ENCODE peak calls at places on chromosomes 2 and 18, in five cellular contexts. L, B, U, F and W are unnamed samples.

GRCh38 chr2:179275280-179276013 is 10.8 kb upstream of the SESTD1 start:
- DNase-seq in L (no peak), B (peak; percentile 60), U (no peak), F (no peak), W (no peak)

GRCh38 chr2:119841550-119841949 is 81.8 kb downstream of the PTPN4 start:
- DNase-seq in L (no peak), B (peak; percentile 34), U (no peak), F (no peak), W (no peak)

GRCh38 chr2:173823540-173823939 is 141.6 kb downstream of the SP3 start:
- DNase-seq in L (no peak), B (no peak), U (no peak), F (no peak), W (no peak)

GRCh38 chr18:75083761-75084160 is 125.2 kb downstream of the PTGR3 start:
- DNase-seq in L (no peak), B (no peak), U (no peak), F (no peak), W (no peak)

GRCh38 chr2:161123531-161124030 is 36.6 kb upstream of the TANK start:
- DNase-seq in L (peak; percentile 54), B (no peak), U (no peak), F (no peak), W (no peak)

GRCh38 chr2:234212534-234212933 is 162.0 kb downstream of the SPP2 start:
- DNase-seq in L (no peak), B (no peak), U (no peak), F (no peak), W (no peak)

GRCh38 chr2:10059016-10059351 is 15.6 kb downstream of the KLF11 start:
- DNase-seq in L (no peak), B (no peak), U (no peak), F (no peak), W (peak; percentile 33)

GRCh38 chr2:72923833-72924352 is 6.6 kb downstream of the EMX1 start:
- DNase-seq in L (peak; percentile 11), B (no peak), U (no peak), F (no peak), W (peak; percentile 65)

GRCh38 chr2:205913668-205914067 is 172.3 kb downstream of the INO80D start:
- DNase-seq in L (no peak), B (no peak), U (no peak), F (no peak), W (no peak)

GRCh38 chr2:138877421-138877820 is 97.2 kb upstream of the NXPH2 start:
- DNase-seq in L (no peak), B (no peak), U (no peak), F (no peak), W (no peak)

GRCh38 chr2:139366659-139367058 is 586.5 kb upstream of the NXPH2 start:
- DNase-seq in L (no peak), B (no peak), U (no peak), F (no peak), W (no peak)

GRCh38 chr2:43427032-43427424 is 168.8 kb downstream of the THADA start:
- DNase-seq in L (no peak), B (no peak), U (no peak), F (peak; percentile 20), W (no peak)

GRCh38 chr2:16123421-16123820 is 183.1 kb downstream of the MYCN start:
- DNase-seq in L (peak; percentile 17), B (no peak), U (no peak), F (no peak), W (no peak)

GRCh38 chr18:53191634-53192033 is 851.6 kb downstream of the DCC start:
- DNase-seq in L (no peak), B (no peak), U (no peak), F (no peak), W (no peak)

GRCh38 chr2:151472966-151473365 is 63.3 kb downstream of the RIF1 start:
- DNase-seq in L (no peak), B (no peak), U (no peak), F (no peak), W (no peak)

GRCh38 chr2:165681841-165682240 is 112.2 kb downstream of the GALNT3 start:
- DNase-seq in L (no peak), B (no peak), U (no peak), F (no peak), W (no peak)

GRCh38 chr18:57797209-57797651 is 5.9 kb downstream of the ATP8B1 start:
- DNase-seq in L (peak; percentile 89), B (peak; percentile 93), U (no peak), F (no peak), W (no peak)

GRCh38 chr18:57801379-57802165 is 1.5 kb downstream of the ATP8B1 start:
- DNase-seq in L (no peak), B (no peak), U (no peak), F (no peak), W (no peak)

GRCh38 chr18:57794951-57795728 is 8.0 kb downstream of the ATP8B1 start:
- DNase-seq in L (no peak), B (no peak), U (no peak), F (no peak), W (no peak)

GRCh38 chr18:57802166-57802868 is 798 bp downstream of the ATP8B1 start:
- DNase-seq in L (no peak), B (no peak), U (no peak), F (no peak), W (no peak)

DNA sequence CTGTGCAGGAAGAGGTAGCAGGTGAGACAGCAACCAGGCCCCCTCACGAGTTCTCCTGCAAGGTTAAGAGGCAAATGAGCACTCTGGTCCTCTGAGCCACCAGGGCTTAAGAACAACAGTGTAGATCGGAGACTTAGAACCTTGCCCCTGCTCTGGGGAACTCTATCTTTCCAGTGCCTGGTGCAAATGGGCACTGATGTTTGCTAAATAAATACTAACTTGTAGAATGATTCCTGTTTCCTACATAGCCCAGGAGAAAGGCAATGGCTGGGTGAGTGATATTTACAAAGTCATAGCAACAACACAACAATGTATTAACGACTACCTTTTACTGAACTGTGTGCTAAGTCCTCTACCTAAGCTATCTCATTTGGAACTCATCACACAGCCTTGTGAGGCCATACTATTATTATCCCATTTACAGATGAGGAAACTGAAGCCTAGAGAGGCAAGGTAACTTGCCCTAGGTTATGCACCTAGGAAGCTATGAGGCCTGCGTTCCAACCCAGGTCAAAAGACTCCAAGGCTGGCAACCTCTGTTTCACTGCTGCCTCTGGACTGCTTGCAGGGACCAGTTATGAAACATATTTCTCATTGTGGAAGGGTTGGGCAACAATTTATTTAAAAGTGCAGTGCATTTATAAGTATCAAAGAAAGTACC is 4.3 kb downstream of the ATP8B1 start:
- DNase-seq in L (no peak), B (peak; percentile 51), U (no peak), F (no peak), W (no peak)
- H3K4me1 ChIP-seq in L (no peaks in the 10 kb centered on the region), B (peaks cover 77% of the 10 kb centered on the region), U (no peaks in the 10 kb centered on the region), F (peaks cover 51% of the 10 kb centered on the region), W (peaks cover 2% of the 10 kb centered on the region)

DNA sequence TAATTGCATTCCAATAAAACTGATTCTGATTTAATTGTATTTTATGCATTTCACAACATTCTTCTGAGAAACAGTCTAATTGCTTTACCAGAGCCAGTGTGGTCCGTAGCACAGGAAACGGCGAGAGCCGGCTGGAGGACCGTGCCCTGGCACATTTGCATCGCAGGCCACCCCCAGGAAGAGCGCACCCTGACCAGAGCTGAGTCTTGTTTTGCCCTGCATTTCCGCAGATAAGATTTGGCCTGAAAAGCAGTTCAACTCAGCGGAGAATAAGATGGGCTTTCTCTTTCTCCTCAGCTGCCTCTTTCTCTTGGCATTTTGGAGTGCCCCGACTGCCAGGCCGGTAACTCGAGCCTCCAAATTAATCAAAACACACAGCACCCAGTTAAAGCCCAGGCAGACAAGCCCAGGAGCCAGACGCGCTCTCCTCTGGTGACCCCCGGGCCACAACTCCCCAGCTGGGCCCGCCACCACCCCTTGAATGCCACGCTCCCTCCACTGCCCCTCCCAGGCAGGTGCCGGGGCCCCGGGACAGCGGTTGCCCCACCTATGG is 484 bp downstream of the COL4A4 start:
- DNase-seq in L (peak; percentile 18), B (no peak), U (no peak), F (peak; percentile 29), W (no peak)
- H3K27ac ChIP-seq in L (no peak overlapping the region), B (no peak overlapping the region), U (no peak overlapping the region), F (peak overlapping the region; percentile 77), W (no peak overlapping the region)

DNA sequence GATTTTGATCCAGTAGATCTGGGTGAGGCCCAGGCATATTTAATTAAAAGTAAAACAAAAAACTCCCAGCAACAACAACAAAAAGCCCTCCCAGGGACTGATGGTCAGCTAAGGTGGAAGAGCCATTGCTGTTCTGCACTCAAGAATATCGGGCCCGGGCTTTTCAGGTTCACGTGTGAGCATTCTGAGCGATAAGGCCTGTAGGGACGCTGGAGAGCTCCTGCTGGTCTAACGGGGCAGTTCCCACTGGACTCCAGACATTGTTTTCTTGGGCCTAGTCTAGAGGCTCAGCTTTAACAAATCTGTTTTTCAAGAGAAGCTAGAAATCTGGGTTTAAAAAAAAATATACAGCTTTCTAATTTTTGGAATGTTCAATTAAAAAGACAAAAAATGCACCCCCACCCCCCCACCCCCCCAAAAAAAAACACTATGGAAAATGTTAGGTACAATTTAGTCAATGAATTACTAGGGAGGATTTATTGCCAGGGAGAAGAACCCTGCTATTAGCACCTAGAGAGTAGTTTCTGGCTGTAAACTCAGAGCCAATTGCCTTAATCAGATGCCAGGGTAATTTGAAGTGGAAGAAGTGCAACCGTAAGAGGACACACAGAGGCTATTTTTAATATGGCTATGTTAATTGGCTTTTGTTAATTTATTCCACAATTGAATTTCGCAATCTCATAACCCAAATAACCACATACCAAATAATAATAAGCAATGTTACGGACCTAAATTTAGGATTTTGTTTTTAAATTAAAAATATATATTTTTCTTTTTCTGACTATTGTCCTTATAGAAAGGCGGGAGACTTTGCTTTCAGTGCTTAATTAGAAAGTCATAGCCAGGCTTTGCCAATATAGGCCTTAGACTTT is 78.9 kb downstream of the MAP4K4 start:
- DNase-seq in L (no peak), B (peak; percentile 30), U (no peak), F (peak; percentile 21), W (no peak)
- H3K4me1 ChIP-seq in L (no peaks in the 10 kb centered on the region), B (peaks cover 100% of the 10 kb centered on the region), U (peaks cover 90% of the 10 kb centered on the region), F (peaks cover 39% of the 10 kb centered on the region), W (peaks cover 9% of the 10 kb centered on the region)

DNA sequence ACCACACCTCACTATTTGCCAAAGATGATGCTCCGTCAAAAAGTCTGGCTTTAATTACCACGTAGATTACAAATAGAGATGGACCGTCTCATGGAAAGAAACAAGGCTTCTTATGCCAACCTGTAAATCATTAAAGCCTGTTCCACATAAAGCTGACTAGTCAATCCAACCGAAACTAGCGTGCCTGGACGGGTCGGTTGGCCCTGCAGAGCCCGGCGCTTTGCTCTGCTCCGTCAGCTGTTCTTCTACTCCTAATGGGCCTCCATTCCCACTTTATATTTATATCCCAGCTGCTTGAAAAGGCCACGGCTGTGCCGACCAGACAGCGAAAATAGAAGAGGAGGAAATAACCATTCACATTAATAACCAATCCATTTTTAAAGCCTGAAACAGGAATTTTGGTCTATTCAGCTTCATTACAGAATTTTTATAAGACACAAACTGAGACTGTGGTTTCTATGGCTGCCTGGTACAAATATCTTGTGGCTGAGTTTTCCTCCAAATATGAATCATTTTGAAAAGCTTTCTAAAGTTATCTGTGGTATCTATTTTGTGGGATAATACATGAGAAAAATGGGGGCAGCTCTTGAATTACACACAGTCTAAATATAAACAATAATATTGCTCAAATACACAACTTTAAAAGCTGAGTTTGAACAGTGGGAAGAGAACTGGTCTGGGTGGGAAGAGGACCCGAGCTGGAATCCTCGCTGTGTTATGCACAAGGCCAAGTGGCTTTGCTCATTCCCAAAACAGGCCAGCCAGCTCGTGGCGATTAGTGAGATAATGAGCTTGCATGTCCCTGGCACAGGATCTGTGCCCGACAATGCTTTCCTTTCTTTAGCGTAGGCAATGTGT is 10.4 kb upstream of the FAM124B start:
- DNase-seq in L (no peak), B (no peak), U (no peak), F (no peak), W (no peak)
- H3K27ac ChIP-seq in L (no peak overlapping the region), B (no peak overlapping the region), U (no peak overlapping the region), F (no peak overlapping the region), W (no peak overlapping the region)